ENCODE peak calls at places on chromosomes 11 and 22, in six cellular contexts. M is dorsolateral prefrontal cortex; U is RWPE1; H is cardiac muscle cell; O is AG04450; D is naive thymus-derived CD4-positive, alpha-beta T cell. Y is an unnamed sample.

GRCh38 chr22:41619979-41620645 is 731 bp downstream of the DESI1 start:
- DNase-seq in D (peak), M (peak), O (no peak), H (no peak), U (no peak), Y (peak)

GRCh38 chr22:43616645-43617044 is 195.5 kb downstream of the EFCAB6 start:
- DNase-seq in H (no peak), M (no peak), O (no peak), D (no peak), U (no peak), Y (no peak)

GRCh38 chr11:92894197-92894596 is 75.3 kb upstream of the MTNR1B start:
- DNase-seq in H (no peak), M (no peak), O (no peak), D (no peak), U (no peak), Y (no peak)

GRCh38 chr11:77201991-77202841 is 74.2 kb downstream of the MYO7A start:
- DNase-seq in M (no peak), U (no peak), O (no peak), H (no peak), D (no peak), Y (peak)

GRCh38 chr22:31240011-31240410 is 27.9 kb downstream of the LIMK2 start:
- DNase-seq in D (no peak), M (no peak), U (no peak), O (no peak), H (peak), Y (no peak)

GRCh38 chr11:83070878-83071640 is 638 bp downstream of the RAB30 start:
- DNase-seq in D (peak), M (peak), H (peak), O (no peak), U (no peak), Y (peak)

GRCh38 chr11:37394236-37394870 is 796.3 kb upstream of the RAG2 start:
- DNase-seq in H (no peak), D (no peak), O (no peak), U (no peak), M (no peak), Y (no peak)

GRCh38 chr22:29938285-29938693 is 55.3 kb downstream of the MTMR3 start:
- DNase-seq in H (no peak), M (no peak), O (no peak), D (no peak), U (no peak), Y (no peak)

GRCh38 chr11:117828641-117829368 is 4.3 kb upstream of the FXYD2 start:
- DNase-seq in D (no peak), O (peak), U (peak), H (peak), M (peak), Y (no peak)

GRCh38 chr11:13880719-13881118 is 81.8 kb upstream of the SPON1 start:
- DNase-seq in D (no peak), O (no peak), U (no peak), H (no peak), M (no peak), Y (no peak)

GRCh38 chr22:48803993-48804810 is 1023.5 kb downstream of the BRD1 start:
- DNase-seq in O (no peak), U (no peak), H (no peak), M (no peak), D (no peak), Y (no peak)

GRCh38 chr22:46353483-46354105 is 18.1 kb downstream of the TRMU start:
- DNase-seq in D (no peak), H (no peak), M (no peak), U (no peak), O (no peak), Y (no peak)

GRCh38 chr11:45238724-45239123 is 47.4 kb downstream of the SYT13 start:
- DNase-seq in H (peak), M (no peak), D (no peak), U (no peak), O (peak), Y (no peak)

GRCh38 chr11:1153105-1153950 is 4.4 kb upstream of the MUC5AC start:
- DNase-seq in M (no peak), O (no peak), H (no peak), D (no peak), U (no peak), Y (peak)

GRCh38 chr11:106426696-106427095 is 349.2 kb downstream of the AASDHPPT start:
- DNase-seq in U (peak), M (no peak), D (no peak), H (no peak), O (no peak), Y (no peak)

GRCh38 chr11:23336961-23337360 is 476.7 kb upstream of the CCDC179 start:
- DNase-seq in O (no peak), D (no peak), H (no peak), U (no peak), M (no peak), Y (no peak)

GRCh38 chr11:125496465-125496817 is 376 bp upstream of the FEZ1 start:
- DNase-seq in M (peak), U (no peak), O (no peak), D (no peak), H (no peak), Y (no peak)

GRCh38 chr11:70307176-70307575 is 36.7 kb downstream of the PPFIA1 start:
- DNase-seq in O (no peak), U (no peak), H (peak), D (no peak), M (no peak), Y (no peak)

GRCh38 chr11:76772100-76772782 is 10.9 kb upstream of the TSKU start:
- DNase-seq in M (no peak), D (no peak), O (no peak), H (no peak), U (no peak), Y (no peak)

GRCh38 chr11:57618438-57618837 is 21.0 kb downstream of the SERPING1 start:
- DNase-seq in U (no peak), M (no peak), O (no peak), H (no peak), D (no peak), Y (no peak)

GRCh38 chr11:66739983-66740382 is 11.0 kb upstream of the SPTBN2 start:
- DNase-seq in D (no peak), H (no peak), O (no peak), U (no peak), M (no peak), Y (no peak)

GRCh38 chr22:40560551-40560950 is 76.0 kb downstream of the MRTFA start:
- DNase-seq in O (peak), U (no peak), M (peak), D (no peak), H (peak), Y (no peak)

GRCh38 chr11:44316388-44317240 is 6.7 kb upstream of the ALX4 start:
- DNase-seq in M (no peak), H (no peak), U (no peak), D (no peak), O (no peak), Y (no peak)

GRCh38 chr22:47048123-47049077 is 285.9 kb downstream of the TBC1D22A start:
- DNase-seq in O (no peak), U (no peak), M (no peak), D (no peak), H (no peak), Y (no peak)

GRCh38 chr11:111819161-111820058 is 52.0 kb downstream of the ALG9 start:
- DNase-seq in D (no peak), U (no peak), H (peak), M (no peak), O (peak), Y (no peak)

GRCh38 chr11:635945-636510 is 1.0 kb upstream of the DRD4 start:
- DNase-seq in O (no peak), H (no peak), D (no peak), M (no peak), U (no peak), Y (no peak)

GRCh38 chr11:76685841-76686240 is 15.3 kb upstream of the LRRC32 start:
- DNase-seq in H (no peak), O (no peak), D (no peak), U (no peak), M (no peak), Y (no peak)

GRCh38 chr11:91800208-91800914 is 424.3 kb upstream of the FAT3 start:
- DNase-seq in H (no peak), O (no peak), D (no peak), M (no peak), U (no peak), Y (no peak)

GRCh38 chr22:37030560-37031281 is 11.2 kb downstream of the MPST start:
- DNase-seq in D (no peak), H (no peak), O (no peak), M (no peak), U (no peak), Y (no peak)

GRCh38 chr11:2142762-2143202 is 3.6 kb upstream of the IGF2 start:
- DNase-seq in D (no peak), O (no peak), U (peak), H (peak), M (no peak), Y (no peak)

GRCh38 chr11:108223449-108224149 is 732 bp downstream of the ATM start:
- DNase-seq in M (no peak), U (no peak), O (no peak), D (peak), H (peak), Y (no peak)

GRCh38 chr22:36619797-36620390 is 83.7 kb downstream of the CACNG2 start:
- DNase-seq in D (no peak), O (no peak), M (no peak), U (no peak), H (no peak), Y (no peak)

GRCh38 chr11:5251746-5252145 is 2.1 kb upstream of the HBG1 start:
- DNase-seq in O (no peak), H (no peak), M (no peak), U (no peak), D (no peak), Y (no peak)

GRCh38 chr22:47535681-47536080 is 773.2 kb downstream of the TBC1D22A start:
- DNase-seq in O (no peak), M (no peak), U (no peak), D (no peak), H (no peak), Y (no peak)

GRCh38 chr22:46861468-46861867 is 99.0 kb downstream of the TBC1D22A start:
- DNase-seq in D (no peak), M (no peak), O (no peak), H (no peak), U (no peak), Y (no peak)

GRCh38 chr22:24554316-24555159 is at the start of gene GUCD1:
- DNase-seq in H (peak), M (no peak), U (peak), D (peak), O (no peak), Y (no peak)

GRCh38 chr11:1827095-1827797 is 7.5 kb upstream of the SYT8 start:
- DNase-seq in D (no peak), H (peak), O (no peak), U (peak), M (peak), Y (peak)

GRCh38 chr11:110196241-110196754 is 100.1 kb downstream of the RDX start:
- DNase-seq in M (no peak), D (no peak), U (peak), O (no peak), H (peak), Y (no peak)

GRCh38 chr22:31748490-31748889 is 1.4 kb downstream of the PRR14L start:
- DNase-seq in M (no peak), H (no peak), O (no peak), D (no peak), U (no peak), Y (no peak)

GRCh38 chr22:45273452-45274075 is 11.2 kb upstream of the UPK3A start:
- DNase-seq in H (no peak), O (no peak), M (no peak), D (no peak), U (no peak), Y (no peak)

GRCh38 chr22:45268958-45269844 is 15.5 kb upstream of the UPK3A start:
- DNase-seq in H (peak), O (peak), U (peak), D (peak), M (peak), Y (peak)

GRCh38 chr22:45270095-45271020 is 14.4 kb upstream of the UPK3A start:
- DNase-seq in M (no peak), O (no peak), U (no peak), D (no peak), H (no peak), Y (no peak)

GRCh38 chr22:45272498-45272897 is 12.3 kb upstream of the UPK3A start:
- DNase-seq in O (no peak), H (no peak), M (no peak), D (no peak), U (no peak), Y (no peak)

DNA sequence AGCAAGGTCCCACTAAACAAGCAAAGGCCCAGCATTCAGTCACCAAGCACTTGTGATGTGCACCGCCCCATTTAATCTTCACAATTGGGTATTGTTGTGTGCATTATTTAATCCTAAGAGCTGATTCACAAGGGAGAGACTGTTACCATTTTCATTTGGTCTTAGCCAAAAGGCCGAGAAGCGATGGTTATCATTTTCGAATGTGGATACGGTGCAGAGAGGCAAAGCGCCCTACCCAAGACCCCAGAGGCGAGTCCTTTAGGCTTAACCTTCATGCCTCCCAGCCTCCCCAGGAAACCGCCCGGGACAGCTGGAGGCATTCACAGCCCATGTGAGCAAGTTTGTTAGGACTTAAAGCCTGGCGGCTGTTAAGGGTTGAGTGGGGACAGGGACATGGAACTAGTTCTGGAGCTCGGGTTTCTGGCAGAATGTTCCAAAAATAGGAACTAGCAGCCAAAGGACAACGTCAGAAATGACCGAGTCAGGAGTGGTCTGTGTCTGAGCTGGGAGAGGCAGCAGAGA is 13.0 kb upstream of the UPK3A start:
- DNase-seq in O (no peak), H (peak), U (no peak), M (no peak), D (no peak), Y (no peak)
- H3K27ac ChIP-seq in O (no peak), H (peak), U (no peak), M (peak), D (no peak), Y (peak)

DNA sequence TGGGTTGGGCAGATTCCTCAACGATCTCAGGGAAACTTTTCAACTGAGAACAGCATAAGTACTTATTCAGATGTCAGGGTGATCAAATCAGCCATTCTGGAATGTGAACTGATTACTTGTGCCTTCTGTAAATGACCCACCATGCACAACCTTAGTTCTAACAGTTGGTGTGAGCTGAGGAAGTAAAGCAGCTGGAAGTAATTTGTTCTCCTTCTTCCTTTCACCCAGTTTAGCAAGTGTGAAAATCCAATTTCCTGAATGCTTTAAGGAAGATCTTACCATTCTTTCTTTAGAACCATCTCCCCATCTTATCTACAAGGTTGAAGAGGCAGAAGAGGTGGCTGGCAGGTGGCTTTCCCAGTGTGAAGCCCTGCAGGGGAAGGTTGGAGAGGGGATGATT is 781.6 kb downstream of the ETS1 start:
- DNase-seq in O (no peak), H (no peak), D (no peak), M (no peak), U (no peak), Y (no peak)
- H3K27ac ChIP-seq in O (no peak), H (no peak), D (no peak), M (no peak), U (no peak), Y (no peak)

GRCh38 chr11:6608726-6609501 is 3.1 kb downstream of the TAF10 start:
- DNase-seq in M (no peak), D (no peak), U (no peak), H (no peak), O (no peak), Y (no peak)

GRCh38 chr11:6606471-6607189 is 3.1 kb downstream of the ILK start:
- DNase-seq in M (peak), H (peak), U (peak), D (no peak), O (peak), Y (peak)

GRCh38 chr11:6609502-6610015 is 2.5 kb downstream of the TAF10 start:
- DNase-seq in O (no peak), D (no peak), U (no peak), H (no peak), M (no peak), Y (no peak)

GRCh38 chr11:6608011-6608410 is 4.0 kb downstream of the TAF10 start:
- DNase-seq in M (no peak), U (no peak), H (no peak), O (no peak), D (no peak), Y (no peak)

DNA sequence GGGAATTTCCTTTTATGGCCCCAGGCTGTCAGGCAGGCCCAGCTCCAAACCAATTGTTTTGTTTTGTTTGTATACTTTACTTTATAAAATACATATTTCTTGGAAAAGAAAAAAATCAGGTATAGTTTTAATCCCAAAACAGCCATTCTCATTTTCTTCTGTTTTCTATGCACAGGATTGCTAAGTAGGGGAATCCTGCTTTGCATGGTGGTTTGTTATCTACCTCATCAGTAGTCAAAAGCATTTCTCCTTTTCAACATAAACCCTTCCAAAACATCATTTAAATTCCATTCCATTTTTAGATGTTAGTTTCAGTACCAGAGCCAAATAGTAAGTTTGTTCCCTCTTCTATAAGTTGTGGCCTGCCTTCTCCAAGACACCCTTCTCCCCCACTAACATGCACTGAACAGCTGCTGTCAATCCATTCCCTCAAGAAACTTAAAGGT is 3.6 kb downstream of the ILK start:
- DNase-seq in U (no peak), O (no peak), H (no peak), M (no peak), D (no peak), Y (peak)
- H3K27ac ChIP-seq in U (peak), O (peak), H (peak), M (peak), D (peak), Y (peak)

GRCh38 chr11:130780437-130780836 is 135.8 kb downstream of the SNX19 start:
- DNase-seq in H (no peak), M (no peak), D (no peak), U (no peak), O (no peak), Y (no peak)

GRCh38 chr11:130785376-130786110 is 130.7 kb downstream of the SNX19 start:
- DNase-seq in O (peak), M (no peak), H (peak), U (peak), D (no peak), Y (no peak)

GRCh38 chr11:130782361-130783221 is 133.7 kb downstream of the SNX19 start:
- DNase-seq in U (peak), M (no peak), O (no peak), H (peak), D (no peak), Y (no peak)

GRCh38 chr11:130781906-130782305 is 134.4 kb downstream of the SNX19 start:
- DNase-seq in D (no peak), H (no peak), O (no peak), U (peak), M (no peak), Y (no peak)

DNA sequence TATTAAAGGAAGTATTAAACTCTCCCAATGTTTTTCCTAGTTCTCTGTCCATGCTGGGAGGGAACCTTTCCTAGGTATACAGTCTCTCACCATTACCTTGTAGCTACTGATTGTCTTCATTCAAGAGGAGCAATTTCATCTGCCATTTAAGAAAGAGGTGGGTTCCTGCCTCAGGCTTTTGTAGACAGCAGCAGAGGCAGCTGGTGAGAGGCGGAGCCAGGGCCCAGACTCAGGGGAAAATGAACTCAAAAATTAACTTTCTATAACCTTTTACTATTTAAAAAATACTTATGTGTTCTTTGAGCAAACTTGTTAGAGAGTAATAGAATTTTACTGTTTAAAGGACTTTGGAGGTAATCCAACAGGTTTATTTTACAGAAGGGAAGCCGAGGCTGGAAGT is 133.0 kb downstream of the SNX19 start:
- DNase-seq in D (no peak), H (no peak), M (no peak), O (no peak), U (no peak), Y (no peak)
- H3K27ac ChIP-seq in D (no peak), H (no peak), M (no peak), O (peak), U (no peak), Y (no peak)

Y was measured in breast epithelium.